ENCODE peak calls at places on chromosomes 13 and 19, in four cellular contexts. Q is cardiac fibroblast, U is astrocyte of the spinal cord, I is nephron progenitor cell. H is an unnamed sample.
A peak's percentile ranks its signal among the peaks of the same experiment; 100 is the strongest.

GRCh38 chr13:63345835-63346234 is 1930.2 kb upstream of the PCDH20 start:
- DNase-seq in Q (no peak), U (no peak), I (no peak), H (no peak)

GRCh38 chr19:18044825-18045304 is 36.9 kb downstream of the ARRDC2 start:
- DNase-seq in Q (peak; percentile 71), U (peak; percentile 65), I (peak; percentile 28), H (peak; percentile 90)

GRCh38 chr13:98171806-98172569 is 5.1 kb downstream of the RNF113B start:
- DNase-seq in Q (peak; percentile 60), U (peak; percentile 59), I (peak; percentile 23), H (no peak)

GRCh38 chr13:78299832-78300623 is 303.3 kb downstream of the POU4F1 start:
- DNase-seq in Q (no peak), U (no peak), I (no peak), H (peak; percentile 3)

GRCh38 chr13:109160887-109161669 is 531.7 kb downstream of the MYO16 start:
- DNase-seq in Q (peak; percentile 10), U (no peak), I (no peak), H (peak; percentile 25)

GRCh38 chr13:99605417-99606321 is 104.4 kb downstream of the TM9SF2 start:
- DNase-seq in Q (no peak), U (no peak), I (peak; percentile 29), H (peak; percentile 69)

GRCh38 chr19:17720487-17720839 is 1.2 kb downstream of the MAP1S start:
- DNase-seq in Q (no peak), U (no peak), I (no peak), H (no peak)

GRCh38 chr19:29089315-29089855 is 123.6 kb downstream of the UQCRFS1 start:
- DNase-seq in Q (no peak), U (no peak), I (no peak), H (no peak)

GRCh38 chr19:48363500-48363809 is 285 bp downstream of the TMEM143 start:
- DNase-seq in Q (no peak), U (no peak), I (peak; percentile 45), H (no peak)

GRCh38 chr19:51064534-51065220 is at the start of gene KLK13:
- DNase-seq in Q (peak; percentile 2), U (no peak), I (peak; percentile 49), H (no peak)

GRCh38 chr19:45069056-45069455 is 7.2 kb downstream of the ZNF296 start:
- DNase-seq in Q (no peak), U (no peak), I (no peak), H (no peak)

GRCh38 chr19:27770095-27770494 is 1442.9 kb downstream of the UQCRFS1 start:
- DNase-seq in Q (no peak), U (no peak), I (no peak), H (no peak)

GRCh38 chr19:27774337-27774736 is 1438.6 kb downstream of the UQCRFS1 start:
- DNase-seq in Q (peak; percentile 23), U (no peak), I (no peak), H (no peak)

GRCh38 chr19:27774827-27775226 is 1438.1 kb downstream of the UQCRFS1 start:
- DNase-seq in Q (peak; percentile 29), U (no peak), I (no peak), H (no peak)

GRCh38 chr19:27773318-27774094 is 1439.4 kb downstream of the UQCRFS1 start:
- DNase-seq in Q (no peak), U (no peak), I (no peak), H (no peak)

DNA sequence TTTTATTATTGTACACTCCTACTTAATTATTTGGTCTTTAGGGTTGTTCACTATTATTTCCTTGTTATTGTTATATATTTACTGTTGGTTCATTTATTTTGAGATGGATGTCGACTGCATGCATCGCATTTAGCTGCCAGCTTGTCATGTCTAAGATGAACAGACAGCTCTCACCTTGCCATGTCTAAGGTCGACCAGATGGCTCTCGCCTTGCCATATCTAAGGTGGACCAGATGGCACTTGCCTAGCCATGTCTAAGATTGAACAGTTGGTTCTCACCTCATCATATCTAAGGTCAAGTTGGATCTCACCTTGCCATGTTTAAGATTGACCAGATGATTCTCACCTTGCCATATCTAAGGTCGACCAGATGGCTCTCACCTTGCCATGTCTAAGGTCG is 1440.9 kb downstream of the UQCRFS1 start:
- DNase-seq in Q (no peak), U (no peak), I (no peak), H (no peak)
- TF ChIP-seq CTCF in Q (no peak), U (no peak), I (no peak), H (no peak)

GRCh38 chr13:51848674-51849073 is 3.7 kb upstream of the TMEM272 start:
- DNase-seq in Q (peak; percentile 69), U (peak; percentile 15), I (no peak), H (no peak)

GRCh38 chr13:51844862-51845573 is at the start of gene TMEM272:
- DNase-seq in Q (peak; percentile 36), U (peak; percentile 17), I (peak; percentile 79), H (peak; percentile 63)

GRCh38 chr13:51846756-51847155 is 1.8 kb upstream of the TMEM272 start:
- DNase-seq in Q (peak; percentile 13), U (no peak), I (no peak), H (no peak)

GRCh38 chr13:51845574-51846318 is 769 bp upstream of the TMEM272 start:
- DNase-seq in Q (no peak), U (no peak), I (no peak), H (no peak)

GRCh38 chr13:51849145-51850101 is 4.4 kb upstream of the TMEM272 start:
- DNase-seq in Q (peak; percentile 47), U (peak; percentile 4), I (peak; percentile 60), H (peak; percentile 62)
- TF ChIP-seq CTCF in Q (peak; percentile 62), U (peak; percentile 60), I (peak; percentile 46), H (peak; percentile 53)

GRCh38 chr19:31666126-31666525 is 316.9 kb upstream of the TSHZ3 start:
- DNase-seq in Q (no peak), U (no peak), I (no peak), H (no peak)
- TF ChIP-seq CTCF in Q (no peak), U (no peak), I (no peak), H (no peak)

DNA sequence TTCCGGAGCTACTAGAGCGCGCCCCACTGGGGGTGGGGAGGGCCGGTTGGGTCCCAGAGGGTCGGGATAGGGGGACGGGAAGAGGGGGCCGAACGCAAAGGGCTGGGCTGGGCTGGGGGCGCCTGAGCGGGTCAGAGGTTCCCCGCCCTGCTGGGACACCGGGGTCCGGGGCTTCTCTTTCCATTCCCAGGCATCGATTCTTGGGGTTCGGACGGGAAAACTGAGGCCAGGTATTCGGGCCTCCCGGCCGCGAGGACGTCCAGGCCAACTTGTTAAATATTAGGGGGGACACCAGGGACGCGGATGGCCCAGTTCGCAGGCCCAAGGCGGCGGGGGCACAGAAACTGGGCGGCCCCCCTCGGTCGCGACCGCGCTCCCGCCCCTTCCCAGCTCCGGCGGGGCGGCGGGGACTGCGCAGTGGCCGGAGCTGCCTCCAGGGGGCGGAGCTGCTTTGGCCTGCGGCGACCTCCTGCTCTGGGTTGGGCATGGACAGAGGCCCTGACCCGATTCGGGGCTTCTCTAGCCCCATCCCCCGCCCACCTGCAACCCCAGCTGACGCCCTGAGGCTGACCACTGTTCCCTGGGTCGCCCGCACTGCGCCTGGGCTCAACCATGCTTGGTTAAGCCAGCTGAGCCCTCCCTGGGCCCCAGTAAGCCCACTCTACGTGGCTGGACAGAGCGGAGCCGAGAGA is 1.2 kb upstream of the KLF16 start:
- DNase-seq in Q (peak; percentile 57), U (peak; percentile 40), I (peak; percentile 88), H (peak; percentile 90)
- TF ChIP-seq CTCF in Q (peak; percentile 61), U (peak; percentile 76), I (peak; percentile 79), H (peak; percentile 85)

GRCh38 chr19:438416-438958 is 22.3 kb downstream of the SHC2 start:
- DNase-seq in Q (no peak), U (no peak), I (no peak), H (no peak)
- TF ChIP-seq CTCF in Q (no peak), U (no peak), I (no peak), H (no peak)

H was measured in GM20000.